ENCODE peak calls at places on chromosome 1, in eight cellular contexts. One of them, this sample, is unnamed.

GRCh38 chr1:94326329-94326728 is 88.9 kb upstream of the ARHGAP29 start:
- DNase-seq in T-helper 2 cell: no peak
- DNase-seq in NCI-H1436: no peak
- DNase-seq in neuronal stem cell: no peak
- DNase-seq in activated naive CD8-positive, alpha-beta T cell treated with anti-CD3 and anti-CD28 coated beads, Interleukin-2, amount 10 ng/mL, durations not matched to agents 7 days and 5 days: no peak
- DNase-seq in NCI-H1417: no peak
- DNase-seq in mesenchymal stem cell: no peak
- DNase-seq in GM04504: no peak
- DNase-seq in this sample: peak

GRCh38 chr1:203153051-203153988 is 22.3 kb downstream of the MYBPH start:
- DNase-seq in GM04504: no peak
- DNase-seq in activated naive CD8-positive, alpha-beta T cell treated with anti-CD3 and anti-CD28 coated beads, Interleukin-2, amount 10 ng/mL, durations not matched to agents 7 days and 5 days: no peak
- DNase-seq in T-helper 2 cell: no peak
- DNase-seq in NCI-H1436: no peak
- DNase-seq in neuronal stem cell: peak
- DNase-seq in mesenchymal stem cell: peak
- DNase-seq in NCI-H1417: peak
- DNase-seq in this sample: peak

GRCh38 chr1:209651148-209651547 is 1.1 kb downstream of the LAMB3 start:
- DNase-seq in mesenchymal stem cell: peak
- DNase-seq in GM04504: no peak
- DNase-seq in activated naive CD8-positive, alpha-beta T cell treated with anti-CD3 and anti-CD28 coated beads, Interleukin-2, amount 10 ng/mL, durations not matched to agents 7 days and 5 days: peak
- DNase-seq in neuronal stem cell: no peak
- DNase-seq in T-helper 2 cell: no peak
- DNase-seq in NCI-H1417: no peak
- DNase-seq in NCI-H1436: no peak
- DNase-seq in this sample: peak

GRCh38 chr1:167544447-167544846 is 9.1 kb downstream of the CREG1 start:
- DNase-seq in NCI-H1436: no peak
- DNase-seq in T-helper 2 cell: no peak
- DNase-seq in activated naive CD8-positive, alpha-beta T cell treated with anti-CD3 and anti-CD28 coated beads, Interleukin-2, amount 10 ng/mL, durations not matched to agents 7 days and 5 days: no peak
- DNase-seq in GM04504: no peak
- DNase-seq in mesenchymal stem cell: no peak
- DNase-seq in neuronal stem cell: no peak
- DNase-seq in NCI-H1417: no peak
- DNase-seq in this sample: no peak

GRCh38 chr1:51693420-51694144 is 76.7 kb downstream of the OSBPL9 start:
- DNase-seq in T-helper 2 cell: no peak
- DNase-seq in NCI-H1436: no peak
- DNase-seq in neuronal stem cell: no peak
- DNase-seq in GM04504: no peak
- DNase-seq in mesenchymal stem cell: no peak
- DNase-seq in NCI-H1417: no peak
- DNase-seq in activated naive CD8-positive, alpha-beta T cell treated with anti-CD3 and anti-CD28 coated beads, Interleukin-2, amount 10 ng/mL, durations not matched to agents 7 days and 5 days: no peak
- DNase-seq in this sample: peak

GRCh38 chr1:109158433-109158832 is 44.5 kb downstream of the ELAPOR1 start:
- DNase-seq in neuronal stem cell: no peak
- DNase-seq in T-helper 2 cell: no peak
- DNase-seq in mesenchymal stem cell: no peak
- DNase-seq in GM04504: no peak
- DNase-seq in NCI-H1417: peak
- DNase-seq in activated naive CD8-positive, alpha-beta T cell treated with anti-CD3 and anti-CD28 coated beads, Interleukin-2, amount 10 ng/mL, durations not matched to agents 7 days and 5 days: no peak
- DNase-seq in NCI-H1436: peak
- DNase-seq in this sample: no peak

GRCh38 chr1:151728151-151728711 is 6.9 kb downstream of the RIIAD1 start:
- DNase-seq in NCI-H1436: no peak
- DNase-seq in mesenchymal stem cell: no peak
- DNase-seq in neuronal stem cell: no peak
- DNase-seq in activated naive CD8-positive, alpha-beta T cell treated with anti-CD3 and anti-CD28 coated beads, Interleukin-2, amount 10 ng/mL, durations not matched to agents 7 days and 5 days: no peak
- DNase-seq in NCI-H1417: no peak
- DNase-seq in T-helper 2 cell: no peak
- DNase-seq in GM04504: peak
- DNase-seq in this sample: peak

GRCh38 chr1:117570988-117571409 is 34.8 kb upstream of the TENT5C start:
- DNase-seq in mesenchymal stem cell: no peak
- DNase-seq in activated naive CD8-positive, alpha-beta T cell treated with anti-CD3 and anti-CD28 coated beads, Interleukin-2, amount 10 ng/mL, durations not matched to agents 7 days and 5 days: no peak
- DNase-seq in neuronal stem cell: no peak
- DNase-seq in T-helper 2 cell: no peak
- DNase-seq in GM04504: no peak
- DNase-seq in NCI-H1417: no peak
- DNase-seq in NCI-H1436: no peak
- DNase-seq in this sample: no peak

GRCh38 chr1:41240806-41241747 is 1.0 kb downstream of the SCMH1 start:
- DNase-seq in GM04504: no peak
- DNase-seq in T-helper 2 cell: peak
- DNase-seq in activated naive CD8-positive, alpha-beta T cell treated with anti-CD3 and anti-CD28 coated beads, Interleukin-2, amount 10 ng/mL, durations not matched to agents 7 days and 5 days: peak
- DNase-seq in NCI-H1436: peak
- DNase-seq in neuronal stem cell: peak
- DNase-seq in mesenchymal stem cell: peak
- DNase-seq in NCI-H1417: peak
- DNase-seq in this sample: peak

GRCh38 chr1:24182041-24182440 is 5.0 kb downstream of the IFNLR1 start:
- DNase-seq in NCI-H1417: no peak
- DNase-seq in GM04504: no peak
- DNase-seq in neuronal stem cell: no peak
- DNase-seq in activated naive CD8-positive, alpha-beta T cell treated with anti-CD3 and anti-CD28 coated beads, Interleukin-2, amount 10 ng/mL, durations not matched to agents 7 days and 5 days: no peak
- DNase-seq in mesenchymal stem cell: no peak
- DNase-seq in T-helper 2 cell: no peak
- DNase-seq in NCI-H1436: no peak
- DNase-seq in this sample: no peak

GRCh38 chr1:203551550-203551949 is 57.6 kb downstream of the OPTC start:
- DNase-seq in neuronal stem cell: no peak
- DNase-seq in GM04504: no peak
- DNase-seq in mesenchymal stem cell: no peak
- DNase-seq in NCI-H1436: no peak
- DNase-seq in T-helper 2 cell: no peak
- DNase-seq in activated naive CD8-positive, alpha-beta T cell treated with anti-CD3 and anti-CD28 coated beads, Interleukin-2, amount 10 ng/mL, durations not matched to agents 7 days and 5 days: no peak
- DNase-seq in NCI-H1417: no peak
- DNase-seq in this sample: peak

This sample was measured in cardiac muscle cell.